ENCODE peak calls at places on chromosomes 1 and 21, in nine cellular contexts. Y is WERI-Rb-1, J is mammary epithelial cell, E is brain microvascular endothelial cell, V is AG09309, U is dorsolateral prefrontal cortex, T is foreskin fibroblast, N is astrocyte, Z is sigmoid colon. O is an unnamed sample.

GRCh38 chr1:180530501-180530900 is 28.1 kb upstream of the ACBD6 start:
- DNase-seq in Y (no peak), J (peak), E (peak), V (peak), U (no peak), T (no peak), N (peak), Z (no peak), O (peak)

GRCh38 chr1:35505911-35506798 is 51.0 kb downstream of the KIAA0319L start:
- DNase-seq in Y (no peak), J (peak), E (peak), V (peak), U (no peak), T (peak), N (peak), Z (no peak), O (peak)

GRCh38 chr21:40120944-40121575 is 253.8 kb downstream of the PCP4 start:
- DNase-seq in Y (no peak), J (no peak), E (no peak), V (no peak), U (no peak), T (no peak), N (no peak), Z (no peak), O (peak)

GRCh38 chr1:173603056-173603591 is at the start of gene SLC9C2:
- DNase-seq in Y (no peak), J (no peak), E (peak), V (no peak), U (no peak), T (peak), N (no peak), Z (no peak), O (no peak)

GRCh38 chr1:24635195-24635843 is 7.8 kb upstream of the SRRM1 start:
- DNase-seq in Y (no peak), J (peak), E (peak), V (peak), U (no peak), T (peak), N (peak), Z (no peak), O (peak)

GRCh38 chr1:34407140-34407539 is 230.4 kb downstream of the C1orf94 start:
- DNase-seq in Y (no peak), J (no peak), E (no peak), V (peak), U (no peak), T (no peak), N (no peak), Z (no peak), O (no peak)

GRCh38 chr21:14864211-14865021 is 200.4 kb downstream of the NRIP1 start:
- DNase-seq in Y (peak), J (peak), E (peak), V (peak), U (peak), T (no peak), N (peak), Z (peak), O (peak)

GRCh38 chr1:62689524-62689923 is 1.3 kb upstream of the DOCK7 start:
- DNase-seq in Y (no peak), J (peak), E (peak), V (peak), U (no peak), T (peak), N (peak), Z (no peak), O (peak)

GRCh38 chr1:218816999-218817398 is 356.7 kb upstream of the LYPLAL1 start:
- DNase-seq in Y (peak), J (no peak), E (no peak), V (no peak), U (no peak), T (no peak), N (no peak), Z (no peak), O (no peak)

GRCh38 chr21:42532466-42533181 is 19.0 kb downstream of the SLC37A1 start:
- DNase-seq in Y (no peak), J (no peak), E (no peak), V (no peak), U (peak), T (no peak), N (no peak), Z (peak), O (no peak)

GRCh38 chr1:229887043-229887822 is 179.8 kb upstream of the GALNT2 start:
- DNase-seq in Y (no peak), J (peak), E (no peak), V (no peak), U (no peak), T (no peak), N (no peak), Z (peak), O (peak)

GRCh38 chr1:24119859-24120756 is 8.2 kb upstream of the MYOM3 start:
- DNase-seq in Y (no peak), J (peak), E (no peak), V (no peak), U (no peak), T (no peak), N (peak), Z (no peak), O (peak)

GRCh38 chr1:47722909-47723580 is 274.1 kb downstream of the TRABD2B start:
- DNase-seq in Y (no peak), J (no peak), E (no peak), V (no peak), U (no peak), T (no peak), N (no peak), Z (no peak), O (no peak)

GRCh38 chr1:40479156-40479555 is 2.1 kb downstream of the ZFP69 start:
- DNase-seq in Y (no peak), J (no peak), E (no peak), V (no peak), U (no peak), T (no peak), N (no peak), Z (no peak), O (no peak)

GRCh38 chr1:232764458-232765231 is 40.6 kb upstream of the MAP10 start:
- DNase-seq in Y (no peak), J (no peak), E (no peak), V (no peak), U (no peak), T (no peak), N (no peak), Z (peak), O (no peak)

GRCh38 chr1:188735567-188735966 is 1742.1 kb downstream of the BRINP3 start:
- DNase-seq in Y (no peak), J (no peak), E (no peak), V (no peak), U (no peak), T (no peak), N (no peak), Z (no peak), O (no peak)

GRCh38 chr1:100622506-100622905 is 84.6 kb downstream of the GPR88 start:
- DNase-seq in Y (no peak), J (no peak), E (no peak), V (no peak), U (no peak), T (no peak), N (no peak), Z (no peak), O (no peak)

GRCh38 chr1:28091043-28091781 is 2.8 kb upstream of the EYA3 start:
- DNase-seq in Y (peak), J (peak), E (peak), V (no peak), U (peak), T (no peak), N (no peak), Z (no peak), O (peak)

GRCh38 chr1:212284744-212285684 is at the start of gene PPP2R5A:
- DNase-seq in Y (peak), J (peak), E (peak), V (peak), U (peak), T (peak), N (peak), Z (peak), O (peak)

GRCh38 chr1:202599669-202600431 is 110.4 kb downstream of the SYT2 start:
- DNase-seq in Y (peak), J (peak), E (peak), V (peak), U (peak), T (peak), N (peak), Z (peak), O (peak)

GRCh38 chr1:109963864-109964263 is 20.7 kb upstream of the AHCYL1 start:
- DNase-seq in Y (no peak), J (peak), E (no peak), V (no peak), U (no peak), T (no peak), N (peak), Z (no peak), O (peak)

GRCh38 chr21:35974801-35975200 is 85.5 kb downstream of the SETD4 start:
- DNase-seq in Y (no peak), J (no peak), E (peak), V (no peak), U (no peak), T (no peak), N (peak), Z (no peak), O (peak)

DNA sequence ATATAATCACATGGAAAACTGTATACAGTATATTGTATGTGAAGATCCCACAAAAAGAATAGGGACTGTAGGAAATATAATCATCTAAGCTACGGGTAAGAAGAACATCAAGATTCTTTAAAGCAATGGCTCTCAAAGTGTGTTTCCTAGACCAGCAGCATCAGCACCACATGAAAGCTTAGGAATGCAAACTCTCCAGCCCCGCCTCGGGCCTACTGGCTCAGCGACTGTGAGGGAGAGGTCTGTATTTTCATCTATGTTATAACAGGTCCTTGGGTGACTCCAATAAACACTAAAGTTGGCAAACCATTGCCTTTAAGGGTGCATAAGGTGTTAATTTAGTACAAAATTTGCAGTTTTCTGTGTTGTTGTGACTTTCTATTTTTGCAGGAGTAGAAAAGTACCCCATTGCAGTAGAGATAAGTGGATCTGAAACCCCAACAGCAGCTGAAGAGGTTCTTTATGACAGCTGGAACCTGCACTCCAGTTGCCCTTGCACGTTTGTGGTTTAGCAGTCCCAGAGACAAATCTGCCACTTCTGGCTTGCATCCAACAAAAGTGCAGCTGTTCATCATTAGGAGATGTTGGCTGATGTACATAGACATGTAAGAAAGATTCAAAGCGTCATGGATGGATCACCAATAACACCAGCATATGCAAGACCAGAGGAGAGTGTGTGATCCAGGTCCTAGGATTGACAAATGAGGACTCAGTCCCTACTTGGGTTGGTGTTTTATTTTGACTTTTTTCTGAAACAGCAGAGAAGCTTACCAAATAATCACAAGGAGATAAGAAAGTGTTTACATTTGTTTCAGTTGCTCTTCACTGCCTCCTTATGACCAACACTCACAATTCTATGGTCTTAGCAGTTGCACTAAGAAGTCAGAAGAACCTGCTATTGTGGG is 15.9 kb upstream of the IFNAR1 start:
- DNase-seq in Y (no peak), J (no peak), E (no peak), V (no peak), U (no peak), T (peak), N (peak), Z (no peak), O (peak)
- H3K4me3 ChIP-seq in Y (no peak), J (no peak), E (no peak), V (no peak), U (no peak), T (no peak), N (no peak), Z (no peak), O (no peak)

DNA sequence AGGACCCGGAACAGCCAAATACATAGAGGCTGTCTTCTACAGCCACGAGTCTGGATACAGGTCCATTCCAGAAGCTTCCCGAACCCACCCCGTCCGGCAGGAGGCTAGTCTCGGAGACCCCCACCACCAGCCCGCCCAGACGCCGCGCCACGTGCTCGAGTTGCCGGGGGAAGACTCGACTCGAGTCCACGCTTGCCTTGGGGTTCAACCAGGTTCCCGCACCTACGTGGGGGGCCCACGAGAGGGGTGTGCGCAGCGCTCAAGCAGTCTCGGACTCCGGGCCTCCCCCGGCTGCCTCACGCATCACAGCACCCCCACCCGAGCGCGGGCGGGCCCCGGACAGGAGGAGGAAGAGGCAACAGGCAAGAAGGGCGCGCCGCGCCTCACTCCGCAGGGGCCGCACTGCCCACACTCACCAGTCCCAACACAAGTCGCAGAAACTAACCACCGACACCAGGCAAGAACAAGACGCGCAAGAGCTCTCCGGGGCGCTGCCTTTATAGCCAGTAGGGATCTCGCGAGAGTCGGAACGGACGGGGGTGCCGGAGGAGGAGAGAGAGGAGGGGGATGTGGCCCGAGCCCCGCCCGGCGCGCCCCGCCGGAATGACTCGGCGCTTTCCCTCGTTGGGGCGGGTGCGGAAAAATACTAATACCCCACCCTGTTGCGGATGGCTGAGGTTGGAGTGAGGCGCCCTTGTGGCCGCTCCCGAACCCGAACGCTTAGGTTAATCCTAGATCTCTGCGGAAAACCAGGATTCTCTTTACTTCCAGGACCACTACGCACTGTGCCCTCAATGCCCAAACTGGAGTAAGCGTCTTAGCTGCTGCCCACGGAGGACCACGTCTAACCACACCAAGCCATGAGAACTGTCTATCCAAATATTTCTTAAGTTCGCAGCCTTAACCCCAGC is at the start of gene PRDX1:
- DNase-seq in Y (peak), J (peak), E (peak), V (peak), U (peak), T (peak), N (peak), Z (peak), O (peak)
- TF ChIP-seq CTCF in Y (peak), J (peak), E (peak), V (no peak), U (peak), T (no peak), N (peak), Z (no peak), O (peak)

GRCh38 chr1:204917802-204918201 is 47.1 kb downstream of the NFASC start:
- DNase-seq in Y (no peak), J (no peak), E (no peak), V (no peak), U (no peak), T (no peak), N (no peak), Z (no peak), O (peak)

GRCh38 chr1:204920967-204921366 is 50.3 kb downstream of the NFASC start:
- DNase-seq in Y (peak), J (no peak), E (no peak), V (no peak), U (no peak), T (no peak), N (no peak), Z (peak), O (no peak)

GRCh38 chr1:204921855-204922516 is 51.3 kb downstream of the NFASC start:
- DNase-seq in Y (peak), J (no peak), E (no peak), V (no peak), U (no peak), T (no peak), N (no peak), Z (peak), O (no peak)

GRCh38 chr1:204923209-204923608 is 52.5 kb downstream of the NFASC start:
- DNase-seq in Y (peak), J (no peak), E (no peak), V (no peak), U (no peak), T (no peak), N (no peak), Z (peak), O (no peak)

GRCh38 chr1:204920511-204920910 is 49.8 kb downstream of the NFASC start:
- DNase-seq in Y (peak), J (peak), E (no peak), V (no peak), U (no peak), T (no peak), N (no peak), Z (peak), O (no peak)
- H3K4me3 ChIP-seq in Y (no peak), J (no peak), E (no peak), V (no peak), U (no peak), T (no peak), N (no peak), Z (no peak), O (no peak)

GRCh38 chr1:185483217-185483616 is 166.2 kb upstream of the IVNS1ABP start:
- DNase-seq in Y (no peak), J (no peak), E (no peak), V (no peak), U (no peak), T (no peak), N (no peak), Z (no peak), O (no peak)
- TF ChIP-seq CTCF in Y (no peak), J (no peak), E (no peak), V (no peak), U (no peak), T (no peak), N (no peak), Z (no peak), O (no peak)

GRCh38 chr1:29125237-29125641 is 1.5 kb upstream of the TMEM200B start:
- DNase-seq in Y (no peak), J (no peak), E (no peak), V (no peak), U (no peak), T (no peak), N (no peak), Z (peak), O (no peak)
- H3K4me3 ChIP-seq in Y (peak), J (no peak), E (peak), V (peak), U (peak), T (peak), N (peak), Z (peak), O (no peak)

DNA sequence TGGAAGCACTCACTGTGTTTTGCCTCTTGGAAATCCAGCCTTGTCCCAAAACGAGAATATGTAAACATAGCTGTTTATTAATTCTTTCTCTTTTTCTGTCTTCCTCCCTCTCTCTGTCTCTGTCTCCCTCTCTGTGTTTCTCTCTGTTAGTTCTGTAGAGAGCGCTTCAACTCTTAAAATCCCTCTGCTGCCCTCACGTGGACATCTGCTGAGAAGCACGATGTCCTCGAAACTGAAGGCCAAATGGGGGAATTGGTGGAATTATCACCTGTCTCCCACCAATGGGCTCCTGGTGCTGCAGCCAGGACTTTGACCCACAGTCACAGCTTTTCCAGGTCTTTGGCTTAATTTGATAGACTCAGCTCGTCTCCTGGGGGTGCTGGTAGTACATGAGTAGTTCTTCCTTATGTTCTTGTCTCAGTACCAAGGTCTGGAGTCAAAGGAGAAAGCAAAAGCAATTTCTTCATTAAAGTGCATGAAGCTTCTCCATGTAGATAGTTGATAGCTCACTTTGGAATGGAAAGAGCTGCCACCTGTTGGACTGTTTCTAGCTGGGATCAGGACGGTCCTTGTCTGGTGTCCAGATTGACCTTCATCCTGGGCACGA is 5.5 kb upstream of the GBP6 start:
- DNase-seq in Y (peak), J (peak), E (peak), V (peak), U (peak), T (peak), N (peak), Z (peak), O (peak)
- TF ChIP-seq CTCF in Y (peak), J (peak), E (peak), V (peak), U (peak), T (peak), N (peak), Z (peak), O (peak)

GRCh38 chr1:84298688-84299535 is 2.6 kb upstream of the SAMD13 start:
- DNase-seq in Y (peak), J (peak), E (no peak), V (no peak), U (peak), T (no peak), N (no peak), Z (peak), O (peak)

GRCh38 chr1:84301759-84302380 is 362 bp downstream of the SAMD13 start:
- DNase-seq in Y (no peak), J (no peak), E (no peak), V (no peak), U (no peak), T (no peak), N (no peak), Z (no peak), O (no peak)

GRCh38 chr1:84299536-84300260 is 1.8 kb upstream of the SAMD13 start:
- DNase-seq in Y (no peak), J (no peak), E (no peak), V (no peak), U (no peak), T (no peak), N (no peak), Z (no peak), O (peak)

GRCh38 chr1:84300991-84301758 is at the start of gene SAMD13:
- DNase-seq in Y (peak), J (peak), E (peak), V (no peak), U (peak), T (peak), N (peak), Z (peak), O (peak)

GRCh38 chr1:84300501-84300900 is 1.0 kb upstream of the SAMD13 start:
- DNase-seq in Y (no peak), J (no peak), E (no peak), V (no peak), U (no peak), T (no peak), N (no peak), Z (no peak), O (no peak)
- H3K4me3 ChIP-seq in Y (no peak), J (no peak), E (no peak), V (no peak), U (no peak), T (no peak), N (no peak), Z (no peak), O (no peak)

O was measured in epithelial cell of esophagus.